ENCODE peak calls at places on chromosome 17, in four cellular contexts. K is neural crest cell, E is renal cortical epithelial cell, B is ELR. M is an unnamed sample.

GRCh38 chr17:3527896-3528603 is 29.6 kb downstream of the TRPV3 start:
- DNase-seq in K (no peak), B (no peak), E (no peak), M (no peak)

GRCh38 chr17:29562615-29563014 is 4.2 kb downstream of the ABHD15 start:
- DNase-seq in E (no peak), K (no peak), B (no peak), M (no peak)

GRCh38 chr17:40303009-40303657 is 5.8 kb upstream of the RARA start:
- DNase-seq in B (peak; percentile 69), E (peak; percentile 64), K (peak; percentile 53), M (peak; percentile 60)

GRCh38 chr17:72538443-72538842 is 417.6 kb downstream of the SOX9 start:
- DNase-seq in B (no peak), E (no peak), K (no peak), M (no peak)

GRCh38 chr17:63382826-63383225 is 63.3 kb downstream of the CYB561 start:
- DNase-seq in B (peak; percentile 72), K (no peak), E (peak; percentile 45), M (no peak)

GRCh38 chr17:30372755-30373154 is 6.0 kb upstream of the CPD start:
- DNase-seq in K (no peak), E (peak; percentile 72), B (peak; percentile 84), M (peak; percentile 20)

GRCh38 chr17:59675231-59675630 is 32.0 kb downstream of the PTRH2 start:
- DNase-seq in E (no peak), K (no peak), B (no peak), M (no peak)

GRCh38 chr17:45052052-45052772 is 780 bp upstream of the DCAKD start:
- DNase-seq in E (no peak), K (peak; percentile 33), B (peak; percentile 68), M (peak; percentile 82)

GRCh38 chr17:61416540-61417363 is 17.1 kb downstream of the TBX2 start:
- DNase-seq in B (peak; percentile 96), K (peak; percentile 99), E (peak; percentile 57), M (peak; percentile 76)

GRCh38 chr17:79066963-79067362 is 7.7 kb upstream of the ENGASE start:
- DNase-seq in K (no peak), E (no peak), B (no peak), M (no peak)

GRCh38 chr17:43338886-43339516 is 59.8 kb upstream of the ARL4D start:
- DNase-seq in K (peak; percentile 56), B (peak; percentile 74), E (peak; percentile 59), M (peak; percentile 67)

GRCh38 chr17:27506348-27507218 is 50.3 kb downstream of the KSR1 start:
- DNase-seq in E (no peak), B (no peak), K (no peak), M (peak; percentile 74)

GRCh38 chr17:27532269-27533067 is 76.2 kb downstream of the KSR1 start:
- DNase-seq in E (no peak), B (no peak), K (no peak), M (no peak)

GRCh38 chr17:64688481-64688880 is 26.4 kb upstream of the SMURF2 start:
- DNase-seq in B (no peak), K (no peak), E (no peak), M (no peak)

GRCh38 chr17:50173335-50173941 is 7.6 kb downstream of the SGCA start:
- DNase-seq in E (peak; percentile 18), K (no peak), B (peak; percentile 98), M (no peak)

GRCh38 chr17:54662978-54663876 is 237.4 kb upstream of the TOM1L1 start:
- DNase-seq in K (no peak), B (no peak), E (no peak), M (no peak)

GRCh38 chr17:18141210-18141803 is 32.8 kb downstream of the MYO15A start:
- DNase-seq in K (peak; percentile 52), E (peak; percentile 58), B (peak; percentile 76), M (peak; percentile 75)

GRCh38 chr17:82477934-82478333 is 19.4 kb downstream of the NARF start:
- DNase-seq in B (no peak), K (no peak), E (no peak), M (no peak)

GRCh38 chr17:81365601-81366585 is 29.4 kb upstream of the BAHCC1 start:
- DNase-seq in E (peak; percentile 97), K (no peak), B (no peak), M (peak; percentile 46)

GRCh38 chr17:82023447-82024241 is 539 bp downstream of the LRRC45 start:
- DNase-seq in K (no peak), B (peak; percentile 45), E (no peak), M (peak; percentile 59)

GRCh38 chr17:49582789-49583188 is 7.1 kb downstream of the NXPH3 start:
- DNase-seq in B (peak; percentile 82), E (no peak), K (no peak), M (no peak)

GRCh38 chr17:59838196-59838911 is 54.4 kb downstream of the TUBD1 start:
- DNase-seq in B (no peak), E (no peak), K (no peak), M (no peak)

GRCh38 chr17:78697846-78698343 is 84.2 kb downstream of the CYTH1 start:
- DNase-seq in K (no peak), B (no peak), E (no peak), M (peak; percentile 58)

M was measured in OCI-LY7.